ENCODE peak calls at places on chromosomes 12 and 14, in five cellular contexts. E, O, K, F and B are unnamed samples.

GRCh38 chr12:122851820-122852219 is 16.6 kb downstream of the HIP1R start:
- DNase-seq in E (no peak), O (peak), K (no peak), F (peak), B (peak)

GRCh38 chr12:108508243-108508642 is 6.8 kb upstream of the FICD start:
- DNase-seq in O (peak), F (peak), E (no peak), K (no peak), B (no peak)

GRCh38 chr12:124750787-124751471 is 112.7 kb downstream of the SCARB1 start:
- DNase-seq in E (peak), F (no peak), O (no peak), K (peak), B (peak)

GRCh38 chr12:27936196-27936595 is 36.3 kb downstream of the PTHLH start:
- DNase-seq in F (no peak), E (no peak), K (no peak), O (peak), B (no peak)

GRCh38 chr12:16530268-16530865 is 75.6 kb downstream of the LMO3 start:
- DNase-seq in E (no peak), F (no peak), K (no peak), O (no peak), B (no peak)

GRCh38 chr14:25537846-25538455 is 488.0 kb upstream of the STXBP6 start:
- DNase-seq in F (peak), E (peak), K (no peak), O (peak), B (peak)

GRCh38 chr12:83827193-83827592 is 1085.4 kb downstream of the SLC6A15 start:
- DNase-seq in F (no peak), O (no peak), E (no peak), K (no peak), B (no peak)

GRCh38 chr12:131537267-131537920 is 173.5 kb upstream of the SFSWAP start:
- DNase-seq in K (no peak), E (no peak), O (no peak), F (no peak), B (no peak)

GRCh38 chr12:93857279-93857894 is 180.2 kb downstream of the CRADD start:
- DNase-seq in K (no peak), F (peak), E (no peak), O (peak), B (no peak)

GRCh38 chr12:45725631-45726593 is 3.6 kb upstream of the ARID2 start:
- DNase-seq in F (peak), O (peak), E (no peak), K (peak), B (peak)

GRCh38 chr12:108338915-108339657 is at the start of gene CMKLR1:
- DNase-seq in F (no peak), E (peak), O (no peak), K (no peak), B (no peak)

GRCh38 chr12:27751386-27752047 is 28.5 kb upstream of the KLHL42 start:
- DNase-seq in F (peak), O (no peak), E (no peak), K (peak), B (no peak)

DNA sequence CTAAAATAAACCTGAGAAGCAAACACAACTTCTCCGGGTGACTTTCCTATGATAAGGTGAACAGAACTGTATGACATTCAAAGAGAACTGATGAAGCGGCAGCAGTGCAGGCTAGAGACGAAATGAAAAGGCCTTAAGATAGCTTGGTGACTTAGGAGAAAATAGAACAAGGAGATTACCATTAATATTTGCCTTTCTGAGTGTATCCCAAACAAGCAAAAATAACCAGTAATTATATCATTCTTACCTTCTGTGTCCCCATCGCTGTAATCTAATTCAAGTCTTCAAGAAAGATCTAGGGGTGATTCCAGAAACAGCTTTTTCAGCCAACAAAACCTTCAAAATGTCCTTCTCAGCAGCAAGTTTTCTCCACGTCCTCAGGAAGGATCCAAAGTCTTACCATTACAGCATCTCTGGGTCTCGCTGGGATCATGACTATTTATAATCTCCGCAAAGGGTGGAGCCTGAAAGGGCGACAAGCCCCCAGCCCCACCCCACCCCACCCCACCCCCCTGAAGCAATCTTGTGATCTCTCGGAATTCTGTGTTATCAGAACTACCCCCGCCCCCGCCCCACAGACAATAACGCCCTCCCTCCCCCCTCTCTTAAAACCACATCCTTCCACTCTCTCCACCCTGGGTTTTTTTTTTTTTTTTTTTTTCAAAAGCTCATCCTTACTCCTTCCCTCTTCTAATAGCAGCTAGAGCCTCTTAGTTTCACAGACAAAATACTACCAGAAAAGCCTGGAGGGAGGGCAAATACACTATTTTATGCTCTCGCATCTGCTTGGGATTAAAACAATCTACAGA is at the start of gene SLC2A3:
- DNase-seq in E (peak), F (no peak), O (peak), K (no peak), B (peak)
- TF ChIP-seq CTCF in E (no peak), F (no peak), O (no peak), K (no peak), B (no peak)

GRCh38 chr14:102207831-102208365 is 68.2 kb downstream of the WDR20 start:
- DNase-seq in F (no peak), E (no peak), O (no peak), K (no peak), B (no peak)

GRCh38 chr14:102211240-102211639 is 71.5 kb downstream of the WDR20 start:
- DNase-seq in K (no peak), O (no peak), F (no peak), E (no peak), B (no peak)

GRCh38 chr14:102208741-102209140 is 69.0 kb downstream of the WDR20 start:
- DNase-seq in F (no peak), E (no peak), K (no peak), O (no peak), B (no peak)

GRCh38 chr14:102210421-102211042 is 70.8 kb downstream of the WDR20 start:
- DNase-seq in E (no peak), F (no peak), O (no peak), K (no peak), B (no peak)

DNA sequence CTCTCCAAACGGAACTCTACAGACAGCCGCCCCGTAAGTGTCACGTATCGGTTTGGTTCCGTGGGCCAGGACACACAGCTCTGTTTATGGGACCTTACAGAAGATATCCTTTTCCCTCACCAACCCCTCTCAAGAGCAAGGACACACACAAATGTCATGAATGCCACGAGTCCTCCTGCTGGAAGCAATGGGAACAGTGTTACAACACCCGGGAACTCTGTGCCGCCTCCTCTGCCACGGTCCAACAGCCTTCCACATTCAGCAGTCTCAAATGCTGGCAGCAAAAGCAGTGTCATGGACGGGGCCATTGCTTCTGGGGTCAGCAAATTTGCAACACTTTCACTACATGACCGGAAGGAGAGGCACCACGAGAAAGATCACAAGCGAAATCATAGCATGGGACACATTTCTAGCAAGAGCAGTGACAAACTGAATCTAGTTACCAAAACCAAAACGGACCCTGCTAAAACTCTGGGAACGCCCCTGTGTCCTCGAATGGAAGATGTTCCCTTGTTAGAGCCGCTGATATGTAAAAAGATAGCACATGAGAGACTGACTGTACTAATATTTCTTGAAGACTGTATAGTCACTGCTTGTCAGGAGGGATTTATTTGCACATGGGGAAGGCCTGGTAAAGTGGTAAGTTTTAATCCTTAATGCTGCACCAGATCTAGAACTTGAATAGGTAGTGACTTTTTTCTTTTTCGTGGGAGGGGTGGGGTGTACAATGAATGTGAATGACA is 69.7 kb downstream of the WDR20 start:
- DNase-seq in K (peak), E (peak), F (peak), O (peak), B (no peak)
- TF ChIP-seq CTCF in K (no peak), E (no peak), F (peak), O (peak), B (no peak)

GRCh38 chr14:102541771-102542170 is 32.2 kb upstream of the ANKRD9 start:
- DNase-seq in O (no peak), E (no peak), K (no peak), F (no peak), B (no peak)

GRCh38 chr14:102544034-102544744 is 34.6 kb upstream of the ANKRD9 start:
- DNase-seq in K (no peak), E (peak), F (peak), O (no peak), B (no peak)

GRCh38 chr14:102547067-102547466 is 37.5 kb upstream of the ANKRD9 start:
- DNase-seq in O (no peak), F (no peak), K (no peak), E (no peak), B (no peak)

GRCh38 chr14:102544745-102545460 is 35.3 kb upstream of the ANKRD9 start:
- DNase-seq in O (no peak), E (peak), K (no peak), F (no peak), B (no peak)

GRCh38 chr14:102545461-102546265 is 36.1 kb upstream of the ANKRD9 start:
- DNase-seq in E (peak), O (peak), F (no peak), K (no peak), B (peak)
- TF ChIP-seq CTCF in E (no peak), O (no peak), F (no peak), K (no peak), B (no peak)

GRCh38 chr12:104827587-104827986 is 130.5 kb downstream of the SLC41A2 start:
- DNase-seq in O (peak), K (no peak), F (peak), E (peak), B (peak)
- TF ChIP-seq CTCF in O (peak), K (no peak), F (peak), E (peak), B (peak)

GRCh38 chr14:54902521-54903420 is at the start of gene GCH1:
- DNase-seq in E (peak), O (no peak), F (peak), K (peak), B (peak)
- TF ChIP-seq CTCF in E (peak), O (no peak), F (peak), K (peak), B (peak)